ENCODE peak calls at places on chromosome 1, in four cellular contexts. A, I, E and F are unnamed samples.

GRCh38 chr1:156700731-156701130 is 4.7 kb downstream of the CRABP2 start:
- DNase-seq in E (no peak), I (no peak), A (no peak), F (no peak)

GRCh38 chr1:22556391-22557104 is 6.7 kb upstream of the EPHA8 start:
- DNase-seq in E (no peak), I (peak), A (no peak), F (peak)

GRCh38 chr1:203935286-203935685 is 73.9 kb downstream of the SNRPE start:
- DNase-seq in A (no peak), I (no peak), E (no peak), F (no peak)

GRCh38 chr1:7608628-7609295 is 162.3 kb upstream of the VAMP3 start:
- DNase-seq in E (no peak), A (no peak), I (peak), F (peak)

GRCh38 chr1:22689505-22689904 is 21.1 kb upstream of the EPHB2 start:
- DNase-seq in A (peak), E (no peak), I (no peak), F (peak)

GRCh38 chr1:211126622-211127021 is 7.3 kb downstream of the KCNH1 start:
- DNase-seq in E (no peak), I (no peak), A (peak), F (no peak)

GRCh38 chr1:29489471-29489870 is 253.1 kb downstream of the PTPRU start:
- DNase-seq in A (no peak), I (no peak), E (no peak), F (no peak)

GRCh38 chr1:206909167-206909882 is 12.1 kb downstream of the IL24 start:
- DNase-seq in A (peak), I (peak), E (no peak), F (peak)